ENCODE peak calls at places on chromosomes 6 and 20, in four cellular contexts. One of them, this sample, is unnamed. For H3K4me1, the result is how much of the 10 kb centered on the place peaks cover.

GRCh38 chr6:148513145-148514071 is 170.8 kb downstream of the SASH1 start:
- DNase-seq in neuronal stem cell: no peak
- DNase-seq in H9: no peak
- DNase-seq in IMR-90: peak
- DNase-seq in this sample: no peak

GRCh38 chr6:31178143-31179041 is 7.9 kb upstream of the POU5F1 start:
- DNase-seq in neuronal stem cell: no peak
- DNase-seq in H9: no peak
- DNase-seq in IMR-90: no peak
- DNase-seq in this sample: no peak

GRCh38 chr6:29678114-29678513 is 2.8 kb downstream of the ZFP57 start:
- DNase-seq in neuronal stem cell: no peak
- DNase-seq in IMR-90: no peak
- DNase-seq in H9: no peak
- DNase-seq in this sample: peak

GRCh38 chr6:158669145-158670035 is 19.5 kb downstream of the SYTL3 start:
- DNase-seq in neuronal stem cell: no peak
- DNase-seq in IMR-90: peak
- DNase-seq in H9: no peak
- DNase-seq in this sample: no peak

GRCh38 chr6:26457796-26458688 is at the start of gene BTN2A1:
- DNase-seq in H9: peak
- DNase-seq in neuronal stem cell: peak
- DNase-seq in IMR-90: peak
- DNase-seq in this sample: peak

GRCh38 chr6:157133856-157134255 is 189.5 kb downstream of the TMEM242 start:
- DNase-seq in neuronal stem cell: no peak
- DNase-seq in IMR-90: peak
- DNase-seq in H9: no peak
- DNase-seq in this sample: no peak

GRCh38 chr20:44092551-44093248 is 94.3 kb downstream of the JPH2 start:
- DNase-seq in IMR-90: peak
- DNase-seq in neuronal stem cell: peak
- DNase-seq in H9: peak
- DNase-seq in this sample: peak

GRCh38 chr6:34658605-34659218 is 37.9 kb downstream of the ILRUN start:
- DNase-seq in IMR-90: no peak
- DNase-seq in H9: no peak
- DNase-seq in neuronal stem cell: no peak
- DNase-seq in this sample: no peak

GRCh38 chr20:23130622-23130916 is 44.4 kb upstream of the CD93 start:
- DNase-seq in H9: no peak
- DNase-seq in neuronal stem cell: no peak
- DNase-seq in IMR-90: no peak
- DNase-seq in this sample: no peak

GRCh38 chr6:155273438-155273837 is 9.6 kb downstream of the CLDN20 start:
- DNase-seq in H9: peak
- DNase-seq in IMR-90: peak
- DNase-seq in neuronal stem cell: no peak
- DNase-seq in this sample: no peak

GRCh38 chr6:34834789-34835518 is 43.1 kb downstream of the BLTP3A start:
- DNase-seq in H9: no peak
- DNase-seq in IMR-90: peak
- DNase-seq in neuronal stem cell: no peak
- DNase-seq in this sample: peak

GRCh38 chr6:3293271-3294155 is 34.8 kb downstream of the PSMG4 start:
- DNase-seq in neuronal stem cell: no peak
- DNase-seq in H9: no peak
- DNase-seq in IMR-90: no peak
- DNase-seq in this sample: no peak

GRCh38 chr20:46031701-46032254 is 2.8 kb downstream of the SLC12A5 start:
- DNase-seq in neuronal stem cell: no peak
- DNase-seq in H9: peak
- DNase-seq in IMR-90: no peak
- DNase-seq in this sample: peak

GRCh38 chr6:101845172-101845571 is 451.7 kb downstream of the GRIK2 start:
- DNase-seq in H9: no peak
- DNase-seq in neuronal stem cell: no peak
- DNase-seq in IMR-90: no peak
- DNase-seq in this sample: no peak

GRCh38 chr6:44735631-44735963 is 348.1 kb downstream of the CDC5L start:
- DNase-seq in neuronal stem cell: no peak
- DNase-seq in H9: no peak
- DNase-seq in IMR-90: peak
- DNase-seq in this sample: peak

GRCh38 chr6:17928514-17929430 is 58.7 kb downstream of the KIF13A start:
- DNase-seq in IMR-90: peak
- DNase-seq in H9: no peak
- DNase-seq in neuronal stem cell: no peak
- DNase-seq in this sample: no peak

GRCh38 chr6:2853766-2854393 is 12.2 kb upstream of the SERPINB1 start:
- DNase-seq in neuronal stem cell: no peak
- DNase-seq in H9: peak
- DNase-seq in IMR-90: peak
- DNase-seq in this sample: peak

GRCh38 chr6:153103256-153103655 is 27.8 kb downstream of the RGS17 start:
- DNase-seq in neuronal stem cell: no peak
- DNase-seq in IMR-90: no peak
- DNase-seq in H9: no peak
- DNase-seq in this sample: no peak

GRCh38 chr20:45373353-45374100 is 4.6 kb downstream of the TP53TG5 start:
- DNase-seq in H9: peak
- DNase-seq in neuronal stem cell: peak
- DNase-seq in IMR-90: peak
- DNase-seq in this sample: peak

GRCh38 chr6:93416575-93417420 is 2.6 kb downstream of the EPHA7 start:
- DNase-seq in neuronal stem cell: peak
- DNase-seq in H9: peak
- DNase-seq in IMR-90: no peak
- DNase-seq in this sample: no peak

GRCh38 chr20:535958-536357 is 7.6 kb downstream of the CSNK2A1 start:
- DNase-seq in IMR-90: no peak
- DNase-seq in H9: no peak
- DNase-seq in neuronal stem cell: no peak
- DNase-seq in this sample: no peak

GRCh38 chr6:85402922-85403321 is 47.0 kb upstream of the NT5E start:
- DNase-seq in neuronal stem cell: no peak
- DNase-seq in H9: no peak
- DNase-seq in IMR-90: no peak
- DNase-seq in this sample: peak

GRCh38 chr6:141048451-141048850 is 1084.3 kb upstream of the GJE1 start:
- DNase-seq in neuronal stem cell: no peak
- DNase-seq in IMR-90: no peak
- DNase-seq in H9: no peak
- DNase-seq in this sample: no peak

GRCh38 chr20:43955244-43956191 is 40.9 kb downstream of the TOX2 start:
- DNase-seq in neuronal stem cell: no peak
- DNase-seq in IMR-90: peak
- DNase-seq in H9: no peak
- DNase-seq in this sample: peak

GRCh38 chr6:62530985-62531384 is 245.0 kb upstream of the KHDRBS2 start:
- DNase-seq in IMR-90: no peak
- DNase-seq in H9: no peak
- DNase-seq in neuronal stem cell: no peak
- DNase-seq in this sample: no peak

GRCh38 chr6:29935273-29935955 is 6.9 kb upstream of the HLA-A start:
- DNase-seq in neuronal stem cell: no peak
- DNase-seq in IMR-90: no peak
- DNase-seq in H9: no peak
- DNase-seq in this sample: no peak

GRCh38 chr20:54407446-54407845 is 67.9 kb upstream of the DOK5 start:
- DNase-seq in neuronal stem cell: no peak
- DNase-seq in H9: no peak
- DNase-seq in IMR-90: no peak
- DNase-seq in this sample: no peak

GRCh38 chr20:43925786-43926185 is 11.1 kb downstream of the TOX2 start:
- DNase-seq in H9: no peak
- DNase-seq in IMR-90: peak
- DNase-seq in neuronal stem cell: no peak
- DNase-seq in this sample: no peak

GRCh38 chr20:45343867-45344721 is 4.1 kb downstream of the SDC4 start:
- DNase-seq in IMR-90: peak
- DNase-seq in neuronal stem cell: no peak
- DNase-seq in H9: peak
- DNase-seq in this sample: peak

GRCh38 chr6:139987091-139987490 is 612.6 kb upstream of the CITED2 start:
- DNase-seq in neuronal stem cell: no peak
- DNase-seq in H9: no peak
- DNase-seq in IMR-90: no peak
- DNase-seq in this sample: no peak

GRCh38 chr6:43976706-43977403 is 150.4 kb downstream of the MRPL14 start:
- DNase-seq in neuronal stem cell: no peak
- DNase-seq in IMR-90: peak
- DNase-seq in H9: no peak
- DNase-seq in this sample: no peak

GRCh38 chr6:42813074-42813645 is 31.3 kb downstream of the BICRAL start:
- DNase-seq in H9: no peak
- DNase-seq in neuronal stem cell: no peak
- DNase-seq in IMR-90: no peak
- DNase-seq in this sample: no peak

GRCh38 chr20:25116746-25117457 is 35.0 kb upstream of the VSX1 start:
- DNase-seq in H9: no peak
- DNase-seq in IMR-90: no peak
- DNase-seq in neuronal stem cell: no peak
- DNase-seq in this sample: no peak

GRCh38 chr20:14888172-14888571 is 550.8 kb upstream of the FLRT3 start:
- DNase-seq in H9: no peak
- DNase-seq in neuronal stem cell: no peak
- DNase-seq in IMR-90: no peak
- DNase-seq in this sample: no peak

GRCh38 chr6:4776967-4777925 is 1.0 kb downstream of the CDYL start:
- DNase-seq in IMR-90: peak
- DNase-seq in H9: no peak
- DNase-seq in neuronal stem cell: no peak
- DNase-seq in this sample: no peak

GRCh38 chr6:100366419-100366818 is 98.3 kb downstream of the SIM1 start:
- DNase-seq in H9: no peak
- DNase-seq in IMR-90: peak
- DNase-seq in neuronal stem cell: no peak
- DNase-seq in this sample: no peak

DNA sequence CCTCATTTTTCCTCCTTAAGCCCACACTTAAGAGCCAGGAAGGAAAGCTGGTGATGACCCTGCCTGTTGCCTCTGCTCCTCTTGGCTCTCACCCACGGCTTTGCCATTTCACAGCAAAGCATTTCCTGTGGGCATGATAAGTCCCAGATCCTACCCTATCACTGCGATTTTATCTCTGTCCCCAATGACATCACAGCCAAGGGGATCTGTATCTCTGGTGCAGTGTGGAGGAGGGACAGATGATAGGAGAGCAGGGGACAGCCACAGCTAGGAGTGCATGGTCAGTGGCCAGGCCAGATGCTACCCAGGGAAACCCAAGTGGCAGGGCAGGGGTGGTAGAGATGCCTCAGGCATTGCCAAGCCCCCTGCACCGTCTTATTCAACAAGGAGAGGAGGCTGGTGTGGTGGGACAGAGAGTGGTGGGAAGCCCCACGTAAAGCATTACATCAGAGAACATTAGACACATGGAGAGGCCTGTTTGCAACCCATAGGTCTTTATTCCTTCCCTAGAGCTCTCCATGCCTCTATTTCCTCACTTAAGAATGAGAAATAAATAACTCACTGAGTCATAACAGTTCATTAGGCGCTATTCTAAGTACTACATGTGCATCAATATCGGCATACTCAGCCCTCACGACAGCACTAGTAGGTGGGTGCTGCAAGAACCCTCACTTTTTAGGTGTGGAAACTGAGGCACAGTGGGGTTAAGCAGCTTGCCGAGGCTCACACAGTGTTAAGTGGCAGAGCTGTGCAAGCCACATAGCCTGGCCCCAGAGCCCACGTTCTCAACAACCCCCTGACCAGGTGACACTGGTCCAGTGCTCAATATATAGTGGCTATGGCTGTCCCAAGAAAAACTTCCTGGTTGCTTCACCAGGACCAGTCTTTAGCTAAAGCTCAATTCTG is 4.6 kb downstream of the TFEB start:
- DNase-seq in IMR-90: no peak
- DNase-seq in H9: no peak
- DNase-seq in neuronal stem cell: no peak
- DNase-seq in this sample: no peak
- H3K4me1 ChIP-seq in IMR-90: under half
- H3K4me1 ChIP-seq in H9: under half
- H3K4me1 ChIP-seq in neuronal stem cell: under half
- H3K4me1 ChIP-seq in this sample: under half

GRCh38 chr20:51573576-51574243 is 31.2 kb upstream of the NFATC2 start:
- DNase-seq in IMR-90: no peak
- DNase-seq in H9: no peak
- DNase-seq in neuronal stem cell: no peak
- DNase-seq in this sample: no peak
- H2AK5ac ChIP-seq in IMR-90: no peak
- H2AK5ac ChIP-seq in H9: no peak
- H2AK5ac ChIP-seq in neuronal stem cell: no peak
- H2AK5ac ChIP-seq in this sample: no peak

GRCh38 chr20:59179988-59180387 is 16.4 kb downstream of the ZNF831 start:
- DNase-seq in IMR-90: no peak
- DNase-seq in neuronal stem cell: no peak
- DNase-seq in H9: no peak
- DNase-seq in this sample: no peak
- H3K4me1 ChIP-seq in IMR-90: under half
- H3K4me1 ChIP-seq in neuronal stem cell: under half
- H3K4me1 ChIP-seq in H9: under half
- H3K4me1 ChIP-seq in this sample: under half

DNA sequence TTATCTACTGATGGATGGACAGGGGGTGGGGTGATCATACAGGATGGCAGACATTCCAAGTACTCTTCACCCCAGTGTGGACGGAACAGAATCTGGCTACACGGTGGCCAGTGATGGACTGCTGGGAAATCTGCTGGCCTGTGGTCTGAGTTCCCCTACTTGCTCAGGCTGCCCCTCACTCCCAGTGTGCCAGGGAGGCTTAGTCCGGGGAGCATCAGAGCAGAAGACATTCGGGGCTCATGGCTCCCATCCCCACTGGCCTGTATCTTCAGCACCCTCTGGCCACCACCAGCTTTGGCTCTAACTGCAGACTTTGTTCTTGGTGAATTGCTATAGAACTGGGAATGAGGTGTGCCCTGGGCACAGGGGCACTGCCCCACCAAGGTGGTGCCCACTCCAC is 15.3 kb downstream of the TLDC2 start:
- DNase-seq in neuronal stem cell: no peak
- DNase-seq in IMR-90: no peak
- DNase-seq in H9: no peak
- DNase-seq in this sample: no peak
- H2AK5ac ChIP-seq in neuronal stem cell: no peak
- H2AK5ac ChIP-seq in IMR-90: no peak
- H2AK5ac ChIP-seq in H9: no peak
- H2AK5ac ChIP-seq in this sample: no peak

GRCh38 chr6:25053875-25054371 is 118.2 kb upstream of the RIPOR2 start:
- DNase-seq in neuronal stem cell: no peak
- DNase-seq in H9: no peak
- DNase-seq in IMR-90: peak
- DNase-seq in this sample: peak
- H3K4me1 ChIP-seq in neuronal stem cell: under half
- H3K4me1 ChIP-seq in H9: under half
- H3K4me1 ChIP-seq in IMR-90: under half
- H3K4me1 ChIP-seq in this sample: under half